ENCODE peak calls at places on chromosomes 6 and 20, in eight cellular contexts. I, G, S, K, R, E, F and X are unnamed samples.

GRCh38 chr20:16904751-16905150 is 156.6 kb downstream of the OTOR start:
- DNase-seq in I (no peak), G (no peak), S (no peak), K (no peak), R (no peak), E (no peak), F (no peak), X (no peak)

GRCh38 chr6:116381000-116381399 is 10.3 kb downstream of the DSE start:
- DNase-seq in I (no peak), G (no peak), S (peak; percentile 55), K (no peak), R (no peak), E (peak; percentile 77), F (no peak), X (no peak)

GRCh38 chr6:137655291-137655690 is 161.1 kb upstream of the OLIG3 start:
- DNase-seq in I (no peak), G (no peak), S (no peak), K (no peak), R (no peak), E (no peak), F (no peak), X (no peak)

GRCh38 chr6:83188501-83188900 is 4.6 kb downstream of the PGM3 start:
- DNase-seq in I (no peak), G (no peak), S (no peak), K (no peak), R (no peak), E (no peak), F (no peak), X (no peak)

GRCh38 chr20:43572891-43573290 is 14.1 kb downstream of the SGK2 start:
- DNase-seq in I (no peak), G (no peak), S (no peak), K (no peak), R (no peak), E (no peak), F (no peak), X (no peak)

GRCh38 chr6:160667854-160668481 is 3.9 kb upstream of the LPA start:
- DNase-seq in I (peak; percentile 23), G (peak; percentile 2), S (no peak), K (no peak), R (no peak), E (no peak), F (peak; percentile 18), X (no peak)

GRCh38 chr6:42512498-42513042 is 51.3 kb upstream of the UBR2 start:
- DNase-seq in I (no peak), G (no peak), S (no peak), K (no peak), R (no peak), E (no peak), F (no peak), X (no peak)

GRCh38 chr6:12602342-12602741 is 114.2 kb upstream of the PHACTR1 start:
- DNase-seq in I (peak; percentile 10), G (no peak), S (no peak), K (no peak), R (no peak), E (peak; percentile 24), F (no peak), X (no peak)

GRCh38 chr20:13507646-13508045 is 131.1 kb downstream of the TASP1 start:
- DNase-seq in I (no peak), G (no peak), S (no peak), K (no peak), R (no peak), E (no peak), F (no peak), X (no peak)

GRCh38 chr6:2794171-2794730 is 29.1 kb downstream of the WRNIP1 start:
- DNase-seq in I (no peak), G (no peak), S (no peak), K (no peak), R (no peak), E (no peak), F (no peak), X (no peak)

GRCh38 chr6:75206338-75207210 is 721 bp upstream of the COL12A1 start:
- DNase-seq in I (no peak), G (no peak), S (no peak), K (no peak), R (peak; percentile 32), E (peak; percentile 43), F (no peak), X (no peak)
- H3K4me3 ChIP-seq in I (peak overlapping the region; percentile 37), G (no peak overlapping the region), S (peak overlapping the region; percentile 31), K (peak overlapping the region; percentile 90), R (peak overlapping the region; percentile 48), E (peak overlapping the region; percentile 67), F (peak overlapping the region; percentile 57), X (peak overlapping the region; percentile 71)

GRCh38 chr6:170448317-170448716 is 104.8 kb downstream of the PSMB1 start:
- DNase-seq in I (no peak), G (no peak), S (no peak), K (no peak), R (no peak), E (no peak), F (no peak), X (no peak)
- H3K4me3 ChIP-seq in I (no peak overlapping the region), G (no peak overlapping the region), S (no peak overlapping the region), K (no peak overlapping the region), R (no peak overlapping the region), E (no peak overlapping the region), F (no peak overlapping the region), X (no peak overlapping the region)

GRCh38 chr6:69795469-69796080 is 1.2 kb downstream of the LMBRD1 start:
- DNase-seq in I (no peak), G (no peak), S (no peak), K (no peak), R (no peak), E (peak; percentile 8), F (no peak), X (no peak)
- H3K4me3 ChIP-seq in I (peak overlapping the region; percentile 95), G (peak overlapping the region; percentile 71), S (peak overlapping the region; percentile 47), K (peak overlapping the region; percentile 64), R (peak overlapping the region; percentile 67), E (peak overlapping the region; percentile 76), F (peak overlapping the region; percentile 71), X (peak overlapping the region; percentile 84)

GRCh38 chr6:16333580-16333979 is 95.2 kb downstream of the GMPR start:
- DNase-seq in I (no peak), G (no peak), S (no peak), K (no peak), R (no peak), E (peak; percentile 60), F (no peak), X (no peak)

GRCh38 chr6:16335176-16335575 is 96.8 kb downstream of the GMPR start:
- DNase-seq in I (no peak), G (no peak), S (no peak), K (no peak), R (peak; percentile 26), E (no peak), F (no peak), X (no peak)

GRCh38 chr6:16334671-16335070 is 96.3 kb downstream of the GMPR start:
- DNase-seq in I (peak; percentile 24), G (peak; percentile 66), S (peak; percentile 57), K (peak; percentile 91), R (peak; percentile 78), E (peak; percentile 93), F (no peak), X (no peak)

GRCh38 chr6:16331328-16332174 is 93.2 kb downstream of the GMPR start:
- DNase-seq in I (peak; percentile 53), G (peak; percentile 56), S (peak; percentile 61), K (no peak), R (peak; percentile 69), E (peak; percentile 85), F (no peak), X (no peak)

GRCh38 chr6:16332175-16332542 is 93.8 kb downstream of the GMPR start:
- DNase-seq in I (peak; percentile 83), G (peak; percentile 49), S (peak; percentile 86), K (no peak), R (peak; percentile 78), E (peak; percentile 84), F (peak; percentile 77), X (peak; percentile 41)
- H3K4me3 ChIP-seq in I (no peak overlapping the region), G (no peak overlapping the region), S (no peak overlapping the region), K (no peak overlapping the region), R (no peak overlapping the region), E (no peak overlapping the region), F (no peak overlapping the region), X (no peak overlapping the region)

DNA sequence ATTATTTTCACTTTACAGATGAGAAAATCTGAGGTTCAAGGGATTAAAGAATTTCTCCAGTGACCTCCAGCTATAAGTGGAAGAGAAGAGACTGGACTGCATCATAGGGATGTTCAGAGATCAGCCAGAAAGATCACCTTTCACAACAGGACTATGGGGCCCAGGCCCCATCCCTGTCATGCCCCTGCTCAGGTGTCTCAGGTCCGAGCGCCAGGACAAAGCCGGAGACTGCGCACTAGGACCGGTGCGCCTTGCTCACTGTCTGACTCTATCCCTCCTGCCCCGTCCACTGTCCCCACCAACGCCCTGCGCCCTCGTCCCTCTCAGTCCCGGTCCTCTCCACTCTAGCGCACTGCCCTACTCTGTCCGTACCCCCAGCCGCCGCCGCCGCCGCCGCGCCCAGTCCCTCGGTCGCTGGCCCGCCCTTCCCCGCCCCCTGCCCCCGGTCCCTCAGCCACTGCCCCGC is 548 bp upstream of the RAD21L1 start:
- DNase-seq in I (no peak), G (no peak), S (no peak), K (no peak), R (no peak), E (no peak), F (no peak), X (no peak)
- H3K4me3 ChIP-seq in I (peak overlapping the region; percentile 26), G (peak overlapping the region; percentile 23), S (peak overlapping the region; percentile 25), K (peak overlapping the region; percentile 51), R (peak overlapping the region; percentile 39), E (peak overlapping the region; percentile 46), F (peak overlapping the region; percentile 58), X (peak overlapping the region; percentile 65)

GRCh38 chr6:71080151-71080550 is 123.3 kb upstream of the B3GAT2 start:
- DNase-seq in I (no peak), G (no peak), S (no peak), K (no peak), R (no peak), E (no peak), F (no peak), X (no peak)
- H3K4me3 ChIP-seq in I (no peak overlapping the region), G (no peak overlapping the region), S (no peak overlapping the region), K (no peak overlapping the region), R (no peak overlapping the region), E (no peak overlapping the region), F (no peak overlapping the region), X (no peak overlapping the region)

GRCh38 chr6:169789146-169789943 is 37.9 kb downstream of the ERMARD start:
- DNase-seq in I (no peak), G (no peak), S (no peak), K (no peak), R (no peak), E (no peak), F (no peak), X (no peak)
- H3K4me3 ChIP-seq in I (peak overlapping the region; percentile 24), G (peak overlapping the region; percentile 16), S (peak overlapping the region; percentile 33), K (peak overlapping the region; percentile 60), R (peak overlapping the region; percentile 44), E (peak overlapping the region; percentile 60), F (no peak overlapping the region), X (peak overlapping the region; percentile 38)